ENCODE peak calls at places on chromosome 3, in seven cellular contexts. B is mucosa of descending colon, F is lower lobe of right lung, E is left lung, T is heart right ventricle, X is HCT116, G is body of pancreas. H is an unnamed sample.

GRCh38 chr3:49119439-49119838 is 1.2 kb downstream of the USP19 start:
- ATAC-seq in E (no peak), T (peak; percentile 3), X (no peak), G (no peak), F (no peak), B (no peak), H (no peak)

GRCh38 chr3:119601154-119601553 is 3.5 kb downstream of the PLA1A start:
- ATAC-seq in F (no peak), G (no peak), X (no peak), B (no peak), T (peak; percentile 53), E (no peak), H (no peak)

GRCh38 chr3:187027531-187027936 is 97.2 kb downstream of the ST6GAL1 start:
- ATAC-seq in G (no peak), T (no peak), F (no peak), B (peak; percentile 57), X (no peak), E (peak; percentile 6), H (no peak)

GRCh38 chr3:119145500-119146167 is at the start of gene TEX55:
- ATAC-seq in G (peak; percentile 90), E (peak; percentile 82), F (peak; percentile 70), B (peak; percentile 88), T (peak; percentile 64), X (peak; percentile 98), H (no peak)

GRCh38 chr3:172776049-172776717 is 25.7 kb downstream of the ECT2 start:
- ATAC-seq in T (no peak), G (no peak), X (no peak), F (no peak), B (no peak), E (no peak), H (no peak)

GRCh38 chr3:197522183-197522715 is 33.5 kb downstream of the BDH1 start:
- ATAC-seq in F (no peak), X (no peak), E (no peak), T (no peak), B (peak; percentile 69), G (no peak), H (peak; percentile 17)

GRCh38 chr3:113954091-113954685 is 6.4 kb downstream of the ZDHHC23 start:
- ATAC-seq in G (no peak), E (no peak), T (no peak), B (no peak), X (no peak), F (no peak), H (no peak)

GRCh38 chr3:182913889-182914288 is 66.4 kb downstream of the DCUN1D1 start:
- ATAC-seq in T (no peak), E (no peak), F (no peak), X (no peak), B (peak; percentile 46), G (no peak), H (no peak)

GRCh38 chr3:43953814-43954241 is 263.1 kb downstream of the ABHD5 start:
- ATAC-seq in F (peak; percentile 13), X (peak; percentile 55), E (peak; percentile 33), T (peak; percentile 45), G (no peak), B (peak; percentile 69), H (no peak)

GRCh38 chr3:124362418-124362817 is 367.8 kb upstream of the UMPS start:
- ATAC-seq in B (peak; percentile 80), G (no peak), E (no peak), T (no peak), F (no peak), X (no peak), H (no peak)

GRCh38 chr3:60986552-60986951 is 264.7 kb downstream of the FHIT start:
- ATAC-seq in T (peak; percentile 76), B (no peak), G (no peak), E (no peak), F (no peak), X (no peak), H (no peak)

GRCh38 chr3:179347108-179347382 is 464 bp upstream of the MFN1 start:
- ATAC-seq in T (peak; percentile 1), E (no peak), X (no peak), F (no peak), B (no peak), G (no peak), H (peak; percentile 3)

GRCh38 chr3:178712247-178712646 is 176.0 kb downstream of the KCNMB2 start:
- ATAC-seq in F (peak; percentile 20), T (peak; percentile 38), B (no peak), X (no peak), E (peak; percentile 61), G (no peak), H (no peak)

GRCh38 chr3:172539273-172539672 is 16.0 kb upstream of the TNFSF10 start:
- ATAC-seq in G (no peak), E (no peak), F (no peak), X (no peak), T (no peak), B (no peak), H (no peak)

GRCh38 chr3:46684881-46685280 is 8.6 kb downstream of the ALS2CL start:
- ATAC-seq in B (no peak), E (no peak), G (no peak), F (no peak), T (no peak), X (no peak), H (no peak)

GRCh38 chr3:46682974-46683373 is 10.5 kb downstream of the ALS2CL start:
- ATAC-seq in X (no peak), F (no peak), T (no peak), G (no peak), B (no peak), E (no peak), H (no peak)

GRCh38 chr3:46682156-46682555 is 11.3 kb downstream of the ALS2CL start:
- ATAC-seq in F (no peak), B (no peak), G (no peak), X (no peak), T (no peak), E (no peak), H (no peak)

GRCh38 chr3:46681387-46681786 is 12.1 kb downstream of the ALS2CL start:
- ATAC-seq in F (no peak), G (no peak), T (no peak), X (no peak), B (no peak), E (no peak), H (no peak)

GRCh38 chr3:46685446-46685845 is 8.0 kb downstream of the ALS2CL start:
- ATAC-seq in G (no peak), E (no peak), B (no peak), X (peak; percentile 41), T (no peak), F (no peak), H (no peak)
- TF ChIP-seq CTCF in G (no peak), E (no peak), B (no peak), X (no peak), T (no peak), F (no peak), H (no peak)

DNA sequence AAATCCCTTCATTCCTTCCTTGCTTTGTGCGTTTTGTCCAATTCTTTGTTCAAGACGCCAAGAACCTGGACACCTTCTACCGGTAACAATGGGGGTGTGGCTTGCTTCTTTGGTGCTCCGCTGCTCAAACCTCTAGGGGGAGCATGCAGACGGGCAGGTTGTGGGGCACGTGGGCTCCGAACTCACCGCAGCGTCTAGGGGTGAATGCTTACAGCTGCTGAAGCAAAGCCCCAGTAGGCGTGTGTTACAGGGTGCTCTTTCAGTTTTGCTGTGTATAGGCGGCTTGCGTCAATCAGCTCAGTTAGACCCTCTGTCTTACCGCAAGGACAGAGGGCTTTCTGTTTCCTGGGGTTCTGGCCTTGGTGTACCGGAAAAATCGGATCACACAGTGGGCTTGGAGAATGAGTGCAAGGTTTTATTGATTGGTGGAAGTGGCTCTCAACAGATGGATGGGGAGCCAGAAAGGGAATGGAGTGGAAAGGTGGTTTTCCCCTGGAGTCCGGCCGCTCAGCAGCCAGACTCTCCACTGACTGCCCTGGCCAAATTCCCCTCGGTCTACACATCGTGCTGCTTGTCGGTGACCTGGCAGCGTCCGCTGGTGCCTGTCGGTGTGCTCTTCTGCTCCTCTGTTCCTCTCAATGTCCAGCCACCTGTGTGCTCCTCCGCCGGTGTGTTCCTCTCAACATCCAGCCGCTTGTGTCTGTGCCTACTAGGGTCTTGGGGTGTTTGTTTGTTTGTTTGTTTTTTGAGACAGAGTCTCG is 1.2 kb upstream of the LRRC34 start:
- ATAC-seq in E (peak; percentile 41), F (peak; percentile 66), T (no peak), B (peak; percentile 72), X (peak; percentile 60), G (no peak), H (no peak)
- TF ChIP-seq CTCF in E (peak; percentile 24), F (peak; percentile 48), T (peak; percentile 41), B (peak; percentile 36), X (no peak), G (peak; percentile 24), H (peak; percentile 26)

GRCh38 chr3:146581080-146581601 is 24.0 kb downstream of the PLSCR5 start:
- ATAC-seq in G (no peak), E (no peak), X (no peak), T (no peak), F (no peak), B (no peak), H (no peak)

GRCh38 chr3:146581877-146582508 is 23.2 kb downstream of the PLSCR5 start:
- ATAC-seq in B (no peak), G (no peak), E (no peak), T (no peak), F (no peak), X (no peak), H (no peak)

GRCh38 chr3:146574173-146574572 is 29.8 kb upstream of the PLSCR1 start:
- ATAC-seq in E (no peak), G (no peak), X (no peak), F (no peak), T (no peak), B (no peak), H (no peak)

DNA sequence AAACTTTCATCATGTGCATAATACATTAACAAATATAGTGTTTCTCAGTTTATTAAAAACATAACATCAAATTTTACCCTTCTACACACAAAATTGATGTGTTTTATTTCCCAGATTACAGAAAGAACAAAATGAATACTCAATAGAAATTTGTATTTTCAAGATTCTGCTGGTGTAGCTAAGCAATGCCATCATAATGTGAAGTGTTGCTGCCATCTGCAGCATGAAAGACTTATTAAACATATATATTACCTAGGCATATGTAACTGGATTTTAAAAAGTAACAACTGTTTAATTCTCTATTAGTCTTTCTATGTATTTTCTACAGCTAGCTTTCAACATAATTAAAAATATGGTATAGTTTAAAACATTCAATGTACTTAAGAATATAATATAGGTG is 27.5 kb downstream of the PLSCR5 start:
- ATAC-seq in F (no peak), T (no peak), E (peak; percentile 74), X (peak; percentile 63), B (peak; percentile 66), G (peak; percentile 67), H (peak; percentile 66)
- TF ChIP-seq CTCF in F (peak; percentile 52), T (peak; percentile 62), E (no peak), X (peak; percentile 75), B (no peak), G (peak; percentile 56), H (peak; percentile 44)

DNA sequence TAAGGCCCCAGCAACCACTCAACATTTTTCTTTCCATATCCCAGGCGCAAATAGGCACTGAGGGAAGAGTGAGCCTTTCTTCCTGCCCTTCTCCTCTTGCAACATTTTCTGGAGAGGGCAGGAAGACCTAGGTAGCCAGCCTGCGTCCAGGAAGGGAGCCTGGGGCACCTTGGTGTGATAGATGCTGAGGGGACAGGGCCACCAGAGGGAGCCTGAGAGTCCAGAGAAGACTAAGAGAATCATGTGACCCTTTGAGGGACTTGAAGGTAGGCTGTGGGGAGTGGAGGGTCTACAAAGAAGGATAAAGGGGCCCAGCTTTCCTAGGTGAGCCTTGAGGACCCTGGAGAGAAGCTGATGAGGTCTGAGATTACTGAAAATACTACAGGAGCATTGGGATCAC is 346.6 kb downstream of the CNTN6 start:
- ATAC-seq in B (peak; percentile 59), F (no peak), E (no peak), T (no peak), G (no peak), X (no peak), H (no peak)
- TF ChIP-seq CTCF in B (no peak), F (peak; percentile 7), E (no peak), T (no peak), G (peak; percentile 21), X (no peak), H (no peak)